ENCODE peak calls at places on chromosomes 2 and 18, in eight cellular contexts. One of them, this sample, is unnamed.

GRCh38 chr2:30265441-30266015 is 34.2 kb downstream of the LBH start:
- DNase-seq in HCT116: no peak
- DNase-seq in GM23338: no peak
- DNase-seq in SK-N-SH: no peak
- DNase-seq in Panc1: no peak
- DNase-seq in A549: no peak
- DNase-seq in GM12878: no peak
- DNase-seq in HepG2: no peak
- DNase-seq in this sample: no peak

GRCh38 chr2:101858246-101858645 is 133.5 kb upstream of the IL1R2 start:
- DNase-seq in GM23338: no peak
- DNase-seq in HepG2: no peak
- DNase-seq in HCT116: no peak
- DNase-seq in GM12878: no peak
- DNase-seq in SK-N-SH: no peak
- DNase-seq in Panc1: no peak
- DNase-seq in A549: no peak
- DNase-seq in this sample: no peak

GRCh38 chr2:47437287-47437686 is 34.3 kb downstream of the MSH2 start:
- DNase-seq in HepG2: no peak
- DNase-seq in SK-N-SH: peak; percentile 64
- DNase-seq in GM23338: peak; percentile 31
- DNase-seq in Panc1: no peak
- DNase-seq in A549: peak; percentile 40
- DNase-seq in HCT116: no peak
- DNase-seq in GM12878: no peak
- DNase-seq in this sample: no peak

GRCh38 chr2:37855283-37856041 is 69.6 kb upstream of the RMDN2 start:
- DNase-seq in HCT116: no peak
- DNase-seq in A549: no peak
- DNase-seq in GM23338: no peak
- DNase-seq in HepG2: no peak
- DNase-seq in SK-N-SH: no peak
- DNase-seq in Panc1: no peak
- DNase-seq in GM12878: no peak
- DNase-seq in this sample: peak; percentile 21

GRCh38 chr2:207531024-207531411 is 1.3 kb downstream of the CREB1 start:
- DNase-seq in GM12878: no peak
- DNase-seq in A549: no peak
- DNase-seq in SK-N-SH: peak; percentile 19
- DNase-seq in HepG2: no peak
- DNase-seq in GM23338: no peak
- DNase-seq in HCT116: no peak
- DNase-seq in Panc1: no peak
- DNase-seq in this sample: no peak

GRCh38 chr2:239312741-239313246 is 88.0 kb downstream of the HDAC4 start:
- DNase-seq in HCT116: no peak
- DNase-seq in GM23338: no peak
- DNase-seq in HepG2: no peak
- DNase-seq in Panc1: no peak
- DNase-seq in A549: no peak
- DNase-seq in GM12878: no peak
- DNase-seq in SK-N-SH: peak; percentile 59
- DNase-seq in this sample: no peak

GRCh38 chr2:8296340-8296739 is 385.5 kb upstream of the ID2 start:
- DNase-seq in SK-N-SH: no peak
- DNase-seq in HCT116: no peak
- DNase-seq in A549: no peak
- DNase-seq in Panc1: no peak
- DNase-seq in HepG2: no peak
- DNase-seq in GM23338: no peak
- DNase-seq in GM12878: no peak
- DNase-seq in this sample: no peak

GRCh38 chr2:173997269-173997668 is 32.1 kb upstream of the SP3 start:
- DNase-seq in GM12878: peak; percentile 63
- DNase-seq in HCT116: no peak
- DNase-seq in A549: no peak
- DNase-seq in GM23338: no peak
- DNase-seq in HepG2: no peak
- DNase-seq in SK-N-SH: no peak
- DNase-seq in Panc1: no peak
- DNase-seq in this sample: peak; percentile 89

GRCh38 chr18:8889479-8889878 is 184.1 kb downstream of the MTCL1 start:
- DNase-seq in GM23338: no peak
- DNase-seq in A549: no peak
- DNase-seq in Panc1: no peak
- DNase-seq in GM12878: no peak
- DNase-seq in HepG2: no peak
- DNase-seq in SK-N-SH: no peak
- DNase-seq in HCT116: no peak
- DNase-seq in this sample: no peak

GRCh38 chr2:178715366-178715765 is 91.9 kb downstream of the TTN start:
- DNase-seq in HepG2: no peak
- DNase-seq in GM12878: no peak
- DNase-seq in HCT116: no peak
- DNase-seq in A549: no peak
- DNase-seq in SK-N-SH: no peak
- DNase-seq in Panc1: no peak
- DNase-seq in GM23338: no peak
- DNase-seq in this sample: no peak

GRCh38 chr2:192535956-192536685 is 341.4 kb upstream of the TMEFF2 start:
- DNase-seq in HCT116: no peak
- DNase-seq in SK-N-SH: no peak
- DNase-seq in GM23338: no peak
- DNase-seq in Panc1: no peak
- DNase-seq in HepG2: no peak
- DNase-seq in GM12878: no peak
- DNase-seq in A549: no peak
- DNase-seq in this sample: no peak

GRCh38 chr2:120600335-120600734 is 135.3 kb upstream of the GLI2 start:
- DNase-seq in GM23338: no peak
- DNase-seq in HepG2: no peak
- DNase-seq in GM12878: no peak
- DNase-seq in Panc1: no peak
- DNase-seq in HCT116: no peak
- DNase-seq in SK-N-SH: no peak
- DNase-seq in A549: no peak
- DNase-seq in this sample: no peak

GRCh38 chr2:47031909-47032668 is 116.5 kb upstream of the MCFD2 start:
- DNase-seq in GM23338: no peak
- DNase-seq in HCT116: no peak
- DNase-seq in GM12878: no peak
- DNase-seq in HepG2: no peak
- DNase-seq in A549: no peak
- DNase-seq in SK-N-SH: no peak
- DNase-seq in Panc1: no peak
- DNase-seq in this sample: no peak

GRCh38 chr2:233650981-233651380 is 14.7 kb downstream of the UGT1A10 start:
- DNase-seq in HepG2: no peak
- DNase-seq in A549: no peak
- DNase-seq in SK-N-SH: no peak
- DNase-seq in Panc1: no peak
- DNase-seq in HCT116: no peak
- DNase-seq in GM12878: no peak
- DNase-seq in GM23338: no peak
- DNase-seq in this sample: no peak
- H3K27ac ChIP-seq in HepG2: no peak overlapping the region
- H3K27ac ChIP-seq in A549: peak overlapping the region; percentile 59
- H3K27ac ChIP-seq in SK-N-SH: no peak overlapping the region
- H3K27ac ChIP-seq in Panc1: no peak overlapping the region
- H3K27ac ChIP-seq in HCT116: no peak overlapping the region
- H3K27ac ChIP-seq in GM12878: no peak overlapping the region
- H3K27ac ChIP-seq in GM23338: no peak overlapping the region
- H3K27ac ChIP-seq in this sample: no peak overlapping the region

GRCh38 chr18:21634588-21635199 is 22.6 kb downstream of the SNRPD1 start:
- DNase-seq in SK-N-SH: no peak
- DNase-seq in Panc1: no peak
- DNase-seq in GM12878: no peak
- DNase-seq in HepG2: no peak
- DNase-seq in GM23338: no peak
- DNase-seq in HCT116: no peak
- DNase-seq in A549: no peak
- DNase-seq in this sample: no peak

GRCh38 chr18:21638822-21639221 is 26.7 kb downstream of the SNRPD1 start:
- DNase-seq in A549: no peak
- DNase-seq in GM12878: no peak
- DNase-seq in SK-N-SH: no peak
- DNase-seq in HCT116: no peak
- DNase-seq in Panc1: no peak
- DNase-seq in HepG2: no peak
- DNase-seq in GM23338: no peak
- DNase-seq in this sample: no peak

GRCh38 chr18:21632393-21632792 is 20.3 kb downstream of the SNRPD1 start:
- DNase-seq in Panc1: no peak
- DNase-seq in HepG2: no peak
- DNase-seq in HCT116: no peak
- DNase-seq in A549: no peak
- DNase-seq in SK-N-SH: no peak
- DNase-seq in GM23338: no peak
- DNase-seq in GM12878: no peak
- DNase-seq in this sample: no peak

GRCh38 chr18:21636769-21637168 is 24.7 kb downstream of the SNRPD1 start:
- DNase-seq in SK-N-SH: no peak
- DNase-seq in GM23338: no peak
- DNase-seq in HepG2: no peak
- DNase-seq in GM12878: no peak
- DNase-seq in HCT116: no peak
- DNase-seq in Panc1: no peak
- DNase-seq in A549: no peak
- DNase-seq in this sample: no peak
- TF ChIP-seq REST in SK-N-SH: no peak
- TF ChIP-seq REST in GM23338: no peak
- TF ChIP-seq REST in HepG2: no peak
- TF ChIP-seq REST in GM12878: no peak
- TF ChIP-seq REST in HCT116: no peak
- TF ChIP-seq REST in Panc1: no peak
- TF ChIP-seq REST in A549: no peak
- TF ChIP-seq REST in this sample: no peak

GRCh38 chr2:56741601-56742102 is 557.9 kb downstream of the CCDC85A start:
- DNase-seq in GM23338: no peak
- DNase-seq in HepG2: peak; percentile 18
- DNase-seq in A549: peak; percentile 84
- DNase-seq in GM12878: no peak
- DNase-seq in Panc1: peak; percentile 89
- DNase-seq in SK-N-SH: peak; percentile 0
- DNase-seq in HCT116: peak; percentile 45
- DNase-seq in this sample: no peak
- H3K27ac ChIP-seq in GM23338: no peak overlapping the region
- H3K27ac ChIP-seq in HepG2: no peak overlapping the region
- H3K27ac ChIP-seq in A549: peak overlapping the region; percentile 87
- H3K27ac ChIP-seq in GM12878: no peak overlapping the region
- H3K27ac ChIP-seq in Panc1: no peak overlapping the region
- H3K27ac ChIP-seq in SK-N-SH: peak overlapping the region; percentile 98
- H3K27ac ChIP-seq in HCT116: no peak overlapping the region
- H3K27ac ChIP-seq in this sample: no peak overlapping the region

DNA sequence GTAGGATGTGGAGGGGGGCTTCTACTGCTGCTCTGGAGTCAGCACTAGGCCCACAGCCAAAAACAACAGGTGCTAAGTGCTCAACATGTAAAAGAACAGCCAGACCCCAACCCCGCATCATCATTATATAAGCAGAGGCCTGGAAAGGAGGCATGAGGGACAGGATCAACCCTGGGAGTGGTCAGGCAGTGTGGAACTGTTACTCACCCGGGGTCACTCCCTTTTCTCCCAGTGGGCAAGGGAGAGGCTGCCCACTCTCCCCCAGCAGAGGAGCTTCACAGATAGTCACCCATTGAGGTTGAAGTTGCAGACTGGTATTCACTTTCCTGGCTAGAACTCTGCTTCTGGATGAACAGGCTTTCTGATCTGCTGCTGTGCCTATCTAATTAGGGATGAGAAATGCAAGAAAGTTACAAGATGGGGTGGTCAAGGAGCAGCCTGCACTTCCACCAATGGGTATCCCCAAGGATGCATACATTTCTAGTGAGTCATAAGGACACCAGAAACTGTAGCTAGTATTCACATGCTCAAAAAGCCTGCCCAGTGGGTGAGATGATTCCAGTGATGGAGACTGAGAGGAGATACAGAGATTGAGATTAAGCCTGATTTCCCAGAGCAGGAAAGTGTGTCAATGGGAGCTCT is 480.2 kb upstream of the TCF4 start:
- DNase-seq in GM12878: no peak
- DNase-seq in Panc1: no peak
- DNase-seq in A549: no peak
- DNase-seq in GM23338: no peak
- DNase-seq in HepG2: no peak
- DNase-seq in HCT116: no peak
- DNase-seq in SK-N-SH: peak; percentile 31
- DNase-seq in this sample: no peak
- TF ChIP-seq REST in GM12878: no peak
- TF ChIP-seq REST in Panc1: no peak
- TF ChIP-seq REST in A549: no peak
- TF ChIP-seq REST in GM23338: no peak
- TF ChIP-seq REST in HepG2: no peak
- TF ChIP-seq REST in HCT116: no peak
- TF ChIP-seq REST in SK-N-SH: no peak
- TF ChIP-seq REST in this sample: no peak

DNA sequence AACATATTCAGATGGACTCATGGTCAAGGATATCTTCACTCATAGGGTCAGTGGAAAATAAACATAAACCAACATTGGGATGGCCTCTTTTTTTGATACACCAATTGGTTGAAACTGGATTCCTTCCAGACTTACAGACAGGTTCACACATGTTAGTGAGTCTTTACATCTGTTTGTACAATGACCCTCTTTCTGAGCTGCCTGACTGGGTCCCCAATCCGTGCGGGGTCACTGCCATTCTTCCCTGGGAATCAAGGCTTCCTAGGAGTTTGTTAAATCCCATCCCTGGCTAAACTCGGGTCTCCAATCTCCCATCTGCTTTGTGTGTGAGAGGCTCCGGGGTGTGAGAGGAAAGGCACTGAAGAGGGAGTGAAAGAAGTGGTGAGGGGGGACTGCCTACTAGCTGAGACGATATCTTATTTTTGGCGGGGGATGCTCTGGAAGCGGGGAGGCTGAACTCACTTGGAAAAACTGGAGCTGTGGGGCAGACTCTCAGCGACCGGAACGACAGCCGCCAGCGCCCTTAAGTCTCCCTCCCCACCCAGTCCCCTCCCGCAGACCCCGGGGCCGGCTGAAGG is 487 bp downstream of the STARD6 start:
- DNase-seq in HepG2: no peak
- DNase-seq in HCT116: no peak
- DNase-seq in A549: no peak
- DNase-seq in SK-N-SH: no peak
- DNase-seq in GM23338: no peak
- DNase-seq in GM12878: no peak
- DNase-seq in Panc1: no peak
- DNase-seq in this sample: peak; percentile 9
- H3K27ac ChIP-seq in HepG2: no peak overlapping the region
- H3K27ac ChIP-seq in HCT116: peak overlapping the region; percentile 70
- H3K27ac ChIP-seq in A549: peak overlapping the region; percentile 96
- H3K27ac ChIP-seq in SK-N-SH: peak overlapping the region; percentile 58
- H3K27ac ChIP-seq in GM23338: peak overlapping the region; percentile 40
- H3K27ac ChIP-seq in GM12878: peak overlapping the region; percentile 84
- H3K27ac ChIP-seq in Panc1: peak overlapping the region; percentile 86
- H3K27ac ChIP-seq in this sample: peak overlapping the region; percentile 68